ENCODE peak calls at places on chromosomes 5 and 9, in five cellular contexts. L is heart right ventricle, F is kidney, D is right atrium auricular region, I is hepatocyte. Z is an unnamed sample. For H3K4me1, the result is how much of the 10 kb centered on the place peaks cover.

GRCh38 chr5:141523991-141524390 is 35.1 kb downstream of the PCDHGC5 start:
- DNase-seq in F (no peak), D (no peak), L (no peak), I (no peak), Z (no peak)

GRCh38 chr5:121189569-121190305 is 661.9 kb upstream of the FTMT start:
- DNase-seq in I (peak), D (no peak), L (no peak), F (no peak), Z (peak)

GRCh38 chr5:157259699-157260098 is 6.2 kb upstream of the CYFIP2 start:
- DNase-seq in D (no peak), I (no peak), L (no peak), F (no peak), Z (no peak)

GRCh38 chr5:38871790-38872551 is 26.2 kb downstream of the OSMR start:
- DNase-seq in I (peak), F (no peak), L (no peak), D (no peak), Z (peak)

GRCh38 chr5:64811050-64811640 is 42.4 kb downstream of the CWC27 start:
- DNase-seq in L (no peak), D (no peak), I (peak), F (no peak), Z (peak)

GRCh38 chr9:130406278-130406895 is 38.4 kb upstream of the ASS1 start:
- DNase-seq in F (no peak), L (no peak), D (no peak), I (no peak), Z (no peak)

GRCh38 chr5:26295541-26295940 is 742.8 kb downstream of the CDH9 start:
- DNase-seq in I (no peak), D (no peak), F (no peak), L (no peak), Z (no peak)

GRCh38 chr5:143509758-143510221 is 106.3 kb upstream of the NR3C1 start:
- DNase-seq in L (no peak), D (no peak), I (no peak), F (no peak), Z (no peak)

GRCh38 chr9:18601956-18602355 is 128.0 kb downstream of the ADAMTSL1 start:
- DNase-seq in L (no peak), D (no peak), F (no peak), I (no peak), Z (no peak)

GRCh38 chr9:84151236-84151635 is 170.6 kb downstream of the RMI1 start:
- DNase-seq in L (no peak), F (no peak), I (no peak), D (no peak), Z (no peak)

GRCh38 chr9:108634164-108634563 is 221.6 kb downstream of the ACTL7B start:
- DNase-seq in D (no peak), L (no peak), F (no peak), I (peak), Z (peak)

GRCh38 chr5:170426149-170426767 is 37.1 kb upstream of the KCNMB1 start:
- DNase-seq in I (no peak), L (no peak), F (no peak), D (no peak), Z (no peak)

GRCh38 chr9:130199605-130200004 is 27.4 kb downstream of the NCS1 start:
- DNase-seq in L (no peak), F (no peak), I (no peak), D (no peak), Z (no peak)

GRCh38 chr5:56662891-56663290 is 152.5 kb upstream of the MAP3K1 start:
- DNase-seq in F (no peak), L (no peak), D (no peak), I (no peak), Z (no peak)

GRCh38 chr5:150596313-150596712 is 44.1 kb upstream of the SYNPO start:
- DNase-seq in D (no peak), F (no peak), I (no peak), L (no peak), Z (peak)

GRCh38 chr5:33046091-33046490 is 335.0 kb downstream of the NPR3 start:
- DNase-seq in I (no peak), L (no peak), D (no peak), F (no peak), Z (no peak)

GRCh38 chr9:113558632-113559502 is 95.3 kb downstream of the RGS3 start:
- DNase-seq in D (peak), L (peak), F (peak), I (peak), Z (peak)

GRCh38 chr9:35338561-35339274 is 151.2 kb upstream of the RUSC2 start:
- DNase-seq in D (no peak), L (no peak), I (no peak), F (no peak), Z (no peak)

GRCh38 chr5:56142233-56142619 is 90.9 kb downstream of the ANKRD55 start:
- DNase-seq in F (no peak), D (no peak), L (no peak), I (no peak), Z (no peak)

GRCh38 chr5:176987583-176987982 is 19.0 kb downstream of the UIMC1 start:
- DNase-seq in D (no peak), I (no peak), L (no peak), F (no peak), Z (no peak)

GRCh38 chr9:129140397-129141065 is 29.3 kb downstream of the PTPA start:
- DNase-seq in I (peak), F (no peak), L (peak), D (peak), Z (no peak)

GRCh38 chr5:131782717-131783116 is 14.1 kb downstream of the FNIP1 start:
- DNase-seq in D (no peak), I (no peak), F (no peak), L (no peak), Z (no peak)
- H3K4me1 ChIP-seq in D (under half), I (under half), F (under half), L (under half), Z (under half)

GRCh38 chr5:337565-338130 is 16.1 kb downstream of the AHRR start:
- DNase-seq in L (no peak), D (no peak), I (peak), F (no peak), Z (peak)
- TF ChIP-seq CTCF in L (no peak), D (no peak), I (peak), F (no peak), Z (peak)

DNA sequence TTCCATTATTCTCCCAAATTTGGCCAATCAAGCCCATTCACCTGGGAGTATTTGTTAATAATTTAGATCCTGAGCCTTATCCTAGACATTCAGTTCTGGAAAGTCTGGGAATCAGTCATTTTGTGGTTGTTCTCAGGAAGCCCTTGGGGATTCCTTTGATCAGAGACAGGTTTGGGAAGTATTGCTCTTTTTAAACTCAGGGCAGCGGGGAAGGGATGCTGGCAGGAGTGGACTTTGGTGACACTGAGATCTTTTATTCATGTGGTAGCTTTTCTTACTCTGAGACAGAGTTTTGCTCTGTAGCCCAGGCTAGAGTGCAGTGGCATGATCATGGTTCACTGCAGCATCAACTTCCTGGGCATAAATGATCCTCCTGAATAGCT is 586.9 kb downstream of the RAB3C start:
- DNase-seq in F (no peak), L (no peak), D (no peak), I (no peak), Z (no peak)
- H3K4me1 ChIP-seq in F (under half), L (under half), D (under half), I (under half), Z (under half)

GRCh38 chr9:76022317-76022716 is 131.8 kb downstream of the PCSK5 start:
- DNase-seq in L (no peak), D (no peak), I (no peak), F (no peak), Z (no peak)

GRCh38 chr9:76026796-76027195 is 136.3 kb downstream of the PCSK5 start:
- DNase-seq in F (no peak), I (no peak), L (no peak), D (no peak), Z (no peak)

GRCh38 chr9:76032652-76033373 is 142.3 kb downstream of the PCSK5 start:
- DNase-seq in F (no peak), I (no peak), D (no peak), L (no peak), Z (no peak)

GRCh38 chr9:76023715-76024195 is 133.3 kb downstream of the PCSK5 start:
- DNase-seq in D (no peak), F (no peak), I (no peak), L (no peak), Z (no peak)

GRCh38 chr9:76027426-76027825 is 137.0 kb downstream of the PCSK5 start:
- DNase-seq in F (no peak), L (no peak), D (no peak), I (no peak), Z (no peak)
- TF ChIP-seq CTCF in F (no peak), L (no peak), D (no peak), I (no peak), Z (no peak)

GRCh38 chr5:6736106-6736505 is 22.9 kb downstream of the TENT4A start:
- DNase-seq in F (no peak), D (no peak), I (no peak), L (no peak), Z (peak)
- H3K4me1 ChIP-seq in F (under half), D (under half), I (under half), L (half or more), Z (under half)

DNA sequence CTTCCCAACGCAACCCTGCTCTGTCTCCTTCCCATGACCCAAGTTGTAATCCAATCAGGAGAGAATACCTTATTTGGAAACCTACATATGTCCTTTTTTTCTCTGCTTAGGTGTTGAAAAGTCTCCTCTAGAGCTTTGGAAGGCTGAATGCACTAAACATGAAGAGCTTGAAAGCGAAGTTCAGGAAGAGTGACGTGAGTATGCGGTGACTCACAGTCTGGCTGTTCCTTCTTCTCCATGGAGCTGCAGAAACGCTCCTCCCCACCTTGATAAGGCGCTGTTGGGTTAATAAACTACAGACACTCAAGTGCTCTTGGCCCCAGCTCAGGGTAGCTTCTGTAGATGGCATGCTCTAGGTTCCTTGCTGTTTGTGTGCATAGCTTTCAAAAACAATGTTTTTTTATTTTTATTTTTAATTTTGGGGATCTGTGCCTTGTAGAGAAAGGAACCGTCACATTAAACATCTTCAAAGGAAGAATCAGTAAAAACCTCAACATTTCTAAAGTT is 30.7 kb downstream of the RAI14 start:
- DNase-seq in F (peak), I (peak), D (peak), L (peak), Z (peak)
- TF ChIP-seq CTCF in F (no peak), I (no peak), D (no peak), L (no peak), Z (no peak)

DNA sequence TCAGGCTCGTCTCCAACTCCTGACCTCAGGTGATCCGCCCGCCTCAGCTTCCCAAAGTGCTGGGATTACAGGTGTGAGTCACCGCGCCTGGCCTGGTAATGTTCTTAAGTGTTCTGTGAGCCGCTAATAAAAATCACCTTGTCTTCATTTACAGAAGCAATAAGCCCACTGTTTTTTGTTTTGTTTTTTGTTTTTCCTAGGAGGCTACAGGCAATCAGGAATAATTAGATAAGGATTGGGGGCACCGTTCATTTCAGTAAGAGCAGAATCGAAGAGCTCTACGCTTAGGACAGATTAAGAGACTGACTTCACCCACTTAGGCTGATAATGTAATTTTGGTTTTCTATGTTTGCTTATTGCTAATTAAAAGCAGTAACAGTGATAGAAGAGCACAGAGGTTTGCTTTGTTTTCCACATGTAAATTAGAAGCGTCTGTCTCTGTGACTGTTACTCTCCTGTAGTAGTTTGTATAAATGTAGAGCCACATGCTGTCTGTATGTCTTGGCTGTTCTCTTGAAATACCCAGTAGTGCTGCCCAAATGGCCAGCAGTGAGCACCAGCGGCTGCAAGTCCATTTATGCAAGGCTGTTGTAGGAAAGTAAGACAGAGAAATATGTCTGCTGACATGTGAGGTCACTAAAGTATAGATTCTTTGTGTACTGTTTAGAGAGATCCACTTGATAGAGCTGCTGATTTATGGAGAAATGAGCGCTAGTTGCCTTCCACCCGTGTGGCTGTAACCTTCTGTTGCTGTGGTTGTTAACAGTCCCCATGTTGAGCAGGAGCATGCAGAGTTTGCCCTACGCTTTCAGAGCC is 30.5 kb downstream of the TRIO start:
- DNase-seq in D (no peak), F (no peak), L (no peak), I (no peak), Z (no peak)
- H3K4me1 ChIP-seq in D (under half), F (under half), L (half or more), I (under half), Z (under half)

GRCh38 chr5:88885043-88885442 is 2.1 kb upstream of the MEF2C start:
- DNase-seq in I (no peak), F (no peak), D (no peak), L (no peak), Z (no peak)

GRCh38 chr5:88882321-88883038 is 504 bp downstream of the MEF2C start:
- DNase-seq in I (no peak), D (no peak), F (no peak), L (no peak), Z (no peak)

GRCh38 chr5:88883059-88883565 is at the start of gene MEF2C:
- DNase-seq in L (peak), D (peak), F (peak), I (peak), Z (peak)

GRCh38 chr5:88884435-88884877 is 1.5 kb upstream of the MEF2C start:
- DNase-seq in L (no peak), D (no peak), F (no peak), I (no peak), Z (no peak)

GRCh38 chr5:88883566-88884434 is 816 bp upstream of the MEF2C start:
- DNase-seq in D (peak), L (peak), I (peak), F (peak), Z (peak)
- TF ChIP-seq CTCF in D (no peak), L (no peak), I (no peak), F (no peak), Z (no peak)

GRCh38 chr9:127825319-127826051 is 22.8 kb downstream of the FPGS start:
- DNase-seq in L (peak), I (peak), D (no peak), F (peak), Z (peak)
- H3K4me1 ChIP-seq in L (under half), I (under half), D (under half), F (under half), Z (under half)

Z was measured in cardiac muscle cell.